ENCODE peak calls at places on chromosomes 16 and 17, in four cellular contexts. Z is activated B cell treated with CpG ODN at 0.5 μM for 24 hours, W is type B pancreatic cell, K is KBM-7. C is an unnamed sample.
A peak's percentile ranks its signal among the peaks of the same experiment; 100 is the strongest.

GRCh38 chr17:8006836-8007680 is 4.6 kb downstream of the GUCY2D start:
- DNase-seq in Z (no peak), W (no peak), K (no peak), C (no peak)

GRCh38 chr16:83031524-83031923 is 404.8 kb downstream of the CDH13 start:
- DNase-seq in Z (no peak), W (no peak), K (no peak), C (no peak)

GRCh38 chr16:50667497-50668367 is 13.4 kb downstream of the SNX20 start:
- DNase-seq in Z (no peak), W (no peak), K (peak; percentile 30), C (no peak)

GRCh38 chr16:85316321-85316919 is 204.1 kb upstream of the CIBAR2 start:
- DNase-seq in Z (no peak), W (no peak), K (peak; percentile 84), C (peak; percentile 35)

GRCh38 chr17:14427914-14428639 is 127.2 kb downstream of the HS3ST3B1 start:
- DNase-seq in Z (peak; percentile 37), W (no peak), K (peak; percentile 68), C (no peak)

GRCh38 chr16:53056528-53056881 is 1.7 kb downstream of the CHD9 start:
- DNase-seq in Z (no peak), W (no peak), K (peak; percentile 12), C (no peak)

GRCh38 chr16:3655030-3655790 is 719 bp downstream of the DNASE1 start:
- DNase-seq in Z (no peak), W (no peak), K (no peak), C (no peak)

GRCh38 chr16:29995330-29995910 is at the start of gene HIRIP3:
- DNase-seq in Z (peak; percentile 80), W (peak; percentile 88), K (peak; percentile 83), C (peak; percentile 58)

GRCh38 chr17:6489016-6489550 is 44.8 kb downstream of the PIMREG start:
- DNase-seq in Z (no peak), W (no peak), K (no peak), C (no peak)

GRCh38 chr17:68334393-68334792 is 43.1 kb downstream of the ARSG start:
- DNase-seq in Z (no peak), W (no peak), K (no peak), C (no peak)

GRCh38 chr17:27361695-27362094 is 67.8 kb downstream of the WSB1 start:
- DNase-seq in Z (no peak), W (no peak), K (no peak), C (no peak)